ENCODE peak calls at places on chromosomes 4 and X, in seven cellular contexts. I is heart right ventricle; X is ovary; B is breast epithelium; D is HCT116; K is mesendoderm; N is CD4-positive, alpha-beta T cell. U is an unnamed sample. For H3K27me3, the result is how much of the 10 kb centered on the place peaks cover.

GRCh38 chr4:73705056-73705432 is 35.3 kb upstream of the CXCL8 start:
- DNase-seq in I (no peak), X (no peak), B (no peak), D (no peak), K (peak), N (no peak), U (no peak)

GRCh38 chrX:149495573-149496071 is 9.5 kb downstream of the IDS start:
- DNase-seq in I (no peak), X (no peak), B (no peak), D (peak), K (peak), N (no peak), U (no peak)

GRCh38 chrX:18425199-18426003 is at the start of gene CDKL5:
- DNase-seq in I (peak), X (peak), B (peak), D (peak), K (peak), N (peak), U (peak)

GRCh38 chrX:10415704-10416001 is 204.7 kb downstream of the MID1 start:
- DNase-seq in I (no peak), X (no peak), B (no peak), D (no peak), K (no peak), N (no peak), U (no peak)

GRCh38 chr4:128835498-128836222 is 26.2 kb downstream of the JADE1 start:
- DNase-seq in I (peak), X (peak), B (no peak), D (no peak), K (no peak), N (no peak), U (no peak)

GRCh38 chr4:113436360-113436759 is 325.2 kb downstream of the CAMK2D start:
- DNase-seq in I (no peak), X (no peak), B (no peak), D (no peak), K (no peak), N (no peak), U (no peak)

GRCh38 chr4:2812600-2812932 is 19.7 kb downstream of the SH3BP2 start:
- DNase-seq in I (no peak), X (no peak), B (no peak), D (no peak), K (no peak), N (no peak), U (no peak)

GRCh38 chrX:32780109-32780508 is 431.2 kb downstream of the DMD start:
- DNase-seq in I (no peak), X (no peak), B (no peak), D (no peak), K (no peak), N (no peak), U (no peak)

DNA sequence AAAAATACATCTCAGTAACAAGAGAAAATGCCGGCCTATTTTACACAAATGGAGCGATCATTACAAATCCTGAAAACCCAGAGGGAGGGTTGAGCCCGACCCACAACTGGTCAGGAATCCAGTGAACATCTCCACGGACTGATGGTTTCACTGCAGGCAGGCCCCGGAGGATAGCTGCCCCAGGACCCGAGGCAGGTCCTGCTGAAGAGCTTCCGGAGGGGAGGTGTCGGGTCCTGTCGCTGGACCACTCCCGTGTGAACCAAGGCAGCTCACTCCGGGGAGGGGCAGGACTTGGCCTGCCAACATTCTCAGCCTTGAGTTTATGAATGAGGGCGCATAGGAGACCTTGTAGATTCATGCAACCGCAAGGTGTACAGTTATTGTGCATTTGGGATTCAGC is 4.8 kb upstream of the CRMP1 start:
- DNase-seq in I (no peak), X (no peak), B (no peak), D (no peak), K (no peak), N (no peak), U (no peak)
- H3K27me3 ChIP-seq in I (half or more), X (under half), B (half or more), D (half or more), K (under half), N (under half), U (under half)

GRCh38 chr4:130703211-130703920 is 1607.4 kb downstream of the C4orf33 start:
- DNase-seq in I (no peak), X (no peak), B (no peak), D (no peak), K (no peak), N (no peak), U (no peak)
- H3K27me3 ChIP-seq in I (under half), X (under half), B (under half), D (under half), K (under half), N (under half), U (under half)

DNA sequence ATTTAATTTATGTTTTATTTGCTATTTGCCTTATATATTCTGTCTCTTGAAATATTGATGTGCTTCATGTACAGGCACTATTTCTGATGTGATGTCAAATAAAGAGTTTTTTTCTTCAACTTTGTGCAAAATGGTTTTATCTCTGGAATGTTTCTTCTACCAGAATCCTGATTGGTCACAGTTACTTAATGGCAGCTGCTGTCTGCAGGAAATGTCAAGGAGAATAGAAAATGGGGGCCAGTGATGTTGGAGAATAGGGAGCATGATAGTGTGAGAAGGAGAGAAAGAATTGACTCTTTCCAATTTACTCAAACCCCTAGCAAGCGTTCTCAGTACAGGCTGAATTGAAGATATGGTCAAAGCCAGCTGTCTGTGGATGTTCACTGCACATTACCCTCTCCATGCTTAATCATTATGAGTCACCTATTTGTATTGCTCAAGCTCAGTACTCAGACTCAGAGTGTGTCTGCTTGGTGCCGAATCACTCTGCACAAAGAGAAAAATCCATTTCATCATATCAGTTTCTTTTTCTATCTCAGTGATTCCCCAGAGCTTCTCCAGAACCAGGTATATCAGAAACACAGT is 57.8 kb upstream of the FAM47B start:
- DNase-seq in I (no peak), X (no peak), B (no peak), D (no peak), K (no peak), N (no peak), U (no peak)
- H3K27me3 ChIP-seq in I (under half), X (under half), B (under half), D (under half), K (under half), N (under half), U (under half)

DNA sequence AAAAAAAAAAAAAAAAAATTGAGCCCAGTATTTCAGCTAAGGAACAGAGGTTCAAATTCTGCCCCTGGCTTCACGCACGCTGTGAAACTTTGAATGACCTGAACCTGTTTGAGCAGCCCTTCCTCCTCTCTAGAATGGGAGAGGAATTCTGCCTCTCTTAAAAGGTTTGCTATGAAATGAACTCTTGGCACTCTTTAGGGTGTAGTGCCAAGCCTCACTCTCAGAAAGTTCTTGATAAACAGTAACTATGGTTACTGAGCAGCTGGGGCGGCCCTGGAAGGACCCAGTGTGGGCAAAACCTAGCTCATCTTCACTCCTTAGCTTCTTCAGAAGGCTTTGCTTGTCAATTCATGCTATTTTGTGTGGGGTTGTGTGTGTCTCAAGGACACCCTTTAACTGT is 73.7 kb downstream of the GEMIN8 start:
- DNase-seq in I (no peak), X (no peak), B (no peak), D (no peak), K (no peak), N (no peak), U (no peak)
- H3K27me3 ChIP-seq in I (under half), X (under half), B (under half), D (under half), K (under half), N (under half), U (under half)

GRCh38 chrX:151735219-151735618 is 673 bp downstream of the CNGA2 start:
- DNase-seq in I (no peak), X (no peak), B (no peak), D (no peak), K (no peak), N (no peak), U (no peak)
- H3K27me3 ChIP-seq in I (under half), X (under half), B (under half), D (under half), K (under half), N (under half), U (half or more)

GRCh38 chr4:54107951-54108740 is 8.2 kb downstream of the GSX2 start:
- DNase-seq in I (no peak), X (no peak), B (no peak), D (no peak), K (peak), N (no peak), U (no peak)
- H3K27me3 ChIP-seq in I (half or more), X (under half), B (under half), D (under half), K (under half), N (half or more), U (half or more)

U was measured in WERI-Rb-1.